ENCODE peak calls at places on chromosome 16, in eight cellular contexts. U is A172, N is H4, K is tibial nerve, L is AG09319, M is amniotic stem cell, C is T-helper 1 cell, D is HFFc6. R is an unnamed sample.

GRCh38 chr16:83533193-83533592 is 274.6 kb upstream of the HSBP1 start:
- DNase-seq in U (peak; percentile 95), N (peak; percentile 84), K (no peak), L (no peak), M (peak; percentile 5), C (no peak), D (no peak), R (no peak)

GRCh38 chr16:90044111-90044551 is 24.9 kb upstream of the DBNDD1 start:
- DNase-seq in U (peak; percentile 56), N (no peak), K (no peak), L (no peak), M (no peak), C (no peak), D (no peak), R (no peak)

GRCh38 chr16:89822188-89823086 is 5.8 kb upstream of the SPIRE2 start:
- DNase-seq in U (no peak), N (no peak), K (no peak), L (no peak), M (no peak), C (no peak), D (no peak), R (no peak)

GRCh38 chr16:69494993-69495392 is 70.6 kb downstream of the CYB5B start:
- DNase-seq in U (no peak), N (no peak), K (no peak), L (no peak), M (no peak), C (no peak), D (no peak), R (no peak)

GRCh38 chr16:85221081-85221809 is 109.0 kb upstream of the CIBAR2 start:
- DNase-seq in U (no peak), N (no peak), K (no peak), L (no peak), M (no peak), C (no peak), D (no peak), R (no peak)

GRCh38 chr16:70481929-70482536 is 27.6 kb downstream of the FCSK start:
- DNase-seq in U (peak; percentile 40), N (no peak), K (no peak), L (no peak), M (no peak), C (no peak), D (peak; percentile 84), R (no peak)

GRCh38 chr16:23557779-23558330 is 328 bp downstream of the UBFD1 start:
- DNase-seq in U (peak; percentile 21), N (no peak), K (peak; percentile 23), L (no peak), M (no peak), C (no peak), D (no peak), R (no peak)

GRCh38 chr16:4802659-4803287 is 340 bp upstream of the ROGDI start:
- DNase-seq in U (peak; percentile 92), N (peak; percentile 87), K (peak; percentile 85), L (peak; percentile 68), M (peak; percentile 84), C (peak; percentile 80), D (peak; percentile 89), R (peak; percentile 97)

GRCh38 chr16:72785886-72786285 is 262.0 kb downstream of the ZFHX3 start:
- DNase-seq in U (no peak), N (peak; percentile 51), K (no peak), L (no peak), M (no peak), C (no peak), D (no peak), R (no peak)

GRCh38 chr16:66293932-66294331 is 72.6 kb upstream of the CDH5 start:
- DNase-seq in U (no peak), N (no peak), K (no peak), L (no peak), M (no peak), C (no peak), D (no peak), R (no peak)

GRCh38 chr16:31130336-31130812 is 5.2 kb downstream of the PRSS8 start:
- DNase-seq in U (no peak), N (no peak), K (no peak), L (no peak), M (no peak), C (no peak), D (no peak), R (no peak)